ENCODE peak calls at places on chromosomes 12 and 14, in six cellular contexts. One of them, this sample, is unnamed.

GRCh38 chr14:63717704-63718103 is 10.2 kb downstream of the SGPP1 start:
- DNase-seq in GM12878: no peak
- DNase-seq in GM12891: no peak
- DNase-seq in K562: no peak
- DNase-seq in HepG2: no peak
- DNase-seq in H1: no peak
- DNase-seq in this sample: no peak

GRCh38 chr12:131203666-131204415 is 250.1 kb downstream of the ADGRD1 start:
- DNase-seq in GM12878: no peak
- DNase-seq in GM12891: no peak
- DNase-seq in K562: no peak
- DNase-seq in HepG2: no peak
- DNase-seq in H1: no peak
- DNase-seq in this sample: no peak

GRCh38 chr12:31029916-31030562 is 43.6 kb upstream of the DDX11 start:
- DNase-seq in GM12878: no peak
- DNase-seq in GM12891: no peak
- DNase-seq in K562: no peak
- DNase-seq in HepG2: no peak
- DNase-seq in H1: no peak
- DNase-seq in this sample: no peak

GRCh38 chr12:104672501-104673265 is 215.9 kb downstream of the CHST11 start:
- DNase-seq in GM12878: no peak
- DNase-seq in GM12891: no peak
- DNase-seq in K562: no peak
- DNase-seq in HepG2: no peak
- DNase-seq in H1: no peak
- DNase-seq in this sample: no peak

GRCh38 chr14:85471744-85472143 is 58.2 kb upstream of the FLRT2 start:
- DNase-seq in GM12878: no peak
- DNase-seq in GM12891: no peak
- DNase-seq in K562: no peak
- DNase-seq in HepG2: peak; percentile 77
- DNase-seq in H1: peak; percentile 9
- DNase-seq in this sample: no peak

GRCh38 chr14:52951730-52952481 is 1.1 kb upstream of the FERMT2 start:
- DNase-seq in GM12878: no peak
- DNase-seq in GM12891: no peak
- DNase-seq in K562: no peak
- DNase-seq in HepG2: peak; percentile 73
- DNase-seq in H1: no peak
- DNase-seq in this sample: no peak

GRCh38 chr12:65649126-65649525 is 175.2 kb upstream of the HMGA2 start:
- DNase-seq in GM12878: no peak
- DNase-seq in GM12891: no peak
- DNase-seq in K562: no peak
- DNase-seq in HepG2: no peak
- DNase-seq in H1: no peak
- DNase-seq in this sample: no peak

GRCh38 chr14:61461808-61462275 is 140.5 kb downstream of the PRKCH start:
- DNase-seq in GM12878: no peak
- DNase-seq in GM12891: no peak
- DNase-seq in K562: peak; percentile 56
- DNase-seq in HepG2: peak; percentile 68
- DNase-seq in H1: no peak
- DNase-seq in this sample: no peak

GRCh38 chr14:75495882-75496281 is 26.4 kb upstream of the BATF start:
- DNase-seq in GM12878: no peak
- DNase-seq in GM12891: no peak
- DNase-seq in K562: no peak
- DNase-seq in HepG2: no peak
- DNase-seq in H1: no peak
- DNase-seq in this sample: no peak

GRCh38 chr14:31955941-31956579 is 121.0 kb upstream of the ARHGAP5 start:
- DNase-seq in GM12878: no peak
- DNase-seq in GM12891: no peak
- DNase-seq in K562: no peak
- DNase-seq in HepG2: no peak
- DNase-seq in H1: no peak
- DNase-seq in this sample: no peak

GRCh38 chr14:51398898-51399297 is 158.9 kb downstream of the TMX1 start:
- DNase-seq in GM12878: no peak
- DNase-seq in GM12891: no peak
- DNase-seq in K562: no peak
- DNase-seq in HepG2: no peak
- DNase-seq in H1: no peak
- DNase-seq in this sample: no peak

GRCh38 chr12:2382391-2383155 is 329.8 kb downstream of the CACNA1C start:
- DNase-seq in GM12878: no peak
- DNase-seq in GM12891: no peak
- DNase-seq in K562: no peak
- DNase-seq in HepG2: no peak
- DNase-seq in H1: no peak
- DNase-seq in this sample: no peak

GRCh38 chr12:46430340-46430948 is 57.9 kb upstream of the SLC38A2 start:
- DNase-seq in GM12878: peak; percentile 64
- DNase-seq in GM12891: no peak
- DNase-seq in K562: peak; percentile 31
- DNase-seq in HepG2: peak; percentile 95
- DNase-seq in H1: no peak
- DNase-seq in this sample: no peak

GRCh38 chr12:26872623-26873022 is 39.6 kb upstream of the ITPR2 start:
- DNase-seq in GM12878: no peak
- DNase-seq in GM12891: no peak
- DNase-seq in K562: no peak
- DNase-seq in HepG2: no peak
- DNase-seq in H1: no peak
- DNase-seq in this sample: no peak

GRCh38 chr12:26868505-26869494 is 35.8 kb upstream of the ITPR2 start:
- DNase-seq in GM12878: no peak
- DNase-seq in GM12891: no peak
- DNase-seq in K562: no peak
- DNase-seq in HepG2: no peak
- DNase-seq in H1: no peak
- DNase-seq in this sample: no peak

GRCh38 chr12:26869908-26870459 is 37.0 kb upstream of the ITPR2 start:
- DNase-seq in GM12878: no peak
- DNase-seq in GM12891: no peak
- DNase-seq in K562: no peak
- DNase-seq in HepG2: no peak
- DNase-seq in H1: no peak
- DNase-seq in this sample: no peak

GRCh38 chr12:26871985-26872384 is 39.0 kb upstream of the ITPR2 start:
- DNase-seq in GM12878: no peak
- DNase-seq in GM12891: no peak
- DNase-seq in K562: no peak
- DNase-seq in HepG2: no peak
- DNase-seq in H1: no peak
- DNase-seq in this sample: no peak

GRCh38 chr12:26870491-26871419 is 37.8 kb upstream of the ITPR2 start:
- DNase-seq in GM12878: peak; percentile 35
- DNase-seq in GM12891: no peak
- DNase-seq in K562: no peak
- DNase-seq in HepG2: no peak
- DNase-seq in H1: no peak
- DNase-seq in this sample: no peak
- TF ChIP-seq TAF1 in GM12878: no peak
- TF ChIP-seq TAF1 in GM12891: no peak
- TF ChIP-seq TAF1 in K562: no peak
- TF ChIP-seq TAF1 in HepG2: no peak
- TF ChIP-seq TAF1 in H1: no peak
- TF ChIP-seq TAF1 in this sample: no peak

GRCh38 chr12:109423392-109423791 is 53.7 kb downstream of the KCTD10 start:
- DNase-seq in GM12878: no peak
- DNase-seq in GM12891: no peak
- DNase-seq in K562: no peak
- DNase-seq in HepG2: no peak
- DNase-seq in H1: no peak
- DNase-seq in this sample: no peak

GRCh38 chr12:109432842-109433304 is 44.2 kb downstream of the KCTD10 start:
- DNase-seq in GM12878: no peak
- DNase-seq in GM12891: peak; percentile 39
- DNase-seq in K562: peak; percentile 66
- DNase-seq in HepG2: peak; percentile 69
- DNase-seq in H1: peak; percentile 70
- DNase-seq in this sample: peak; percentile 31

GRCh38 chr12:109432431-109432830 is 44.7 kb downstream of the KCTD10 start:
- DNase-seq in GM12878: no peak
- DNase-seq in GM12891: no peak
- DNase-seq in K562: no peak
- DNase-seq in HepG2: no peak
- DNase-seq in H1: no peak
- DNase-seq in this sample: no peak

GRCh38 chr12:109430244-109430643 is 46.9 kb downstream of the KCTD10 start:
- DNase-seq in GM12878: no peak
- DNase-seq in GM12891: no peak
- DNase-seq in K562: no peak
- DNase-seq in HepG2: no peak
- DNase-seq in H1: no peak
- DNase-seq in this sample: no peak

DNA sequence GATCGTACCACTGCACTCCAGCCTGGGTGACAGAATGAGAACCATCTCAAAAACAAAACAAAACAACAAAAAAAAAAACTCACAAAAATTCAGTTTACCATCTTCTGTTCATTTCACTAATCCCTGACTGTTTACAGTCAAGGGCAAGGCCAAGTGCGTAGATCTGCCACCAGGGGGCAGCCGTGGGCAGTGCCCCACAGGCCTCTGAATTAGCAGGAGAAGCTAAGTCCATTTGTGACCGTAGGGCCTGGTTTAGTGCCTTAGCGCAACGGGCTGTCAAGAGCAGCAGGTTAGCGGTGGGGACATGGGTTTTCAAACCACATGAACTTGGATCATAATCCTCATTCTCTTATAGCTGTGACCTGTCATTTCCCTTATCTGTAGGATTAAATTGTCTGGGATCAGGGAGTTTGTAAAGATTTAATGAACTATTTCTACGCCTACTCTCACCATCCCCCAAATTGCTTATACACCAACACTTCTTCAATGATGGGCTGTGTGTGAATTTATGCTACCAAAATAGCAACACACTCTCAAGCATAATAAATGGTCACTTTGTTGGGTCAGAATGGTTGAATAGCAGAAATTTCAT is 49.0 kb downstream of the KCTD10 start:
- DNase-seq in GM12878: no peak
- DNase-seq in GM12891: peak; percentile 60
- DNase-seq in K562: peak; percentile 85
- DNase-seq in HepG2: peak; percentile 62
- DNase-seq in H1: peak; percentile 73
- DNase-seq in this sample: peak; percentile 53
- TF ChIP-seq POLR2AphosphoS5 in GM12878: no peak
- TF ChIP-seq POLR2AphosphoS5 in GM12891: no peak
- TF ChIP-seq POLR2AphosphoS5 in K562: no peak
- TF ChIP-seq POLR2AphosphoS5 in HepG2: no peak
- TF ChIP-seq POLR2AphosphoS5 in H1: no peak
- TF ChIP-seq POLR2AphosphoS5 in this sample: no peak

DNA sequence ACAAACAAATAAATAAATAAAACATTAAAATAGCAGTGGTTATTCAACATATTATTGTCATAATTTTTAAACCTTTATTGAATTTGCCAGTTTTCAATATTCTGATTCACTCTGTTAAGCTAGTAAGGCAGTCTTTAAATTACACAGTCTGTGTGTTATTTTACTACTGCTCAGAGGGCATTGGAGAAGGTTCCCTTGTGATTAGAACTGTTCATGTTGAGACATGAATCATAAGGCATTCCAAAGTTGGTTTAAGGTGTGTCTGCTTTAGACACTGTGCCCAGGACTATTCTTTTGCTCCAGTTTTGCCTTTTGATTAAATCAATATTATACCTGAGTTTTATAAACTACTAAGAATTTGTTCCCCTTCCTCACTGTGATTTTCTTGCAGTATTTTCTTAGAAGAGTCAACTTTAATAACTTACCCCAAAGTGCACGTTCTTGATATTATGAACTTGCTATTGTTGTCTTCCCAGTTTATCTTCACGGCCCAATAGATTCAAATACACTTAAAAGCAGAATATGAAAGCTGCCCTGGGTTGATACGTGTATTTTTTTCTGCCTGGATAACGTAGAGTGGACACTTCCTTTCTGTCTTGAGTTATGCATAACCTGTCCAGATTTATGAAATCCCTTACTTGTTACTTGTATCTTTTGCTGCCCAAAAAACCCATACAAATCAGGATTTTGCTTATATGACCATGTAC is 105.3 kb upstream of the BCAT1 start:
- DNase-seq in GM12878: no peak
- DNase-seq in GM12891: no peak
- DNase-seq in K562: no peak
- DNase-seq in HepG2: no peak
- DNase-seq in H1: no peak
- DNase-seq in this sample: no peak
- TF ChIP-seq POLR2A in GM12878: no peak
- TF ChIP-seq POLR2A in GM12891: no peak
- TF ChIP-seq POLR2A in K562: no peak
- TF ChIP-seq POLR2A in HepG2: no peak
- TF ChIP-seq POLR2A in H1: no peak
- TF ChIP-seq POLR2A in this sample: no peak

DNA sequence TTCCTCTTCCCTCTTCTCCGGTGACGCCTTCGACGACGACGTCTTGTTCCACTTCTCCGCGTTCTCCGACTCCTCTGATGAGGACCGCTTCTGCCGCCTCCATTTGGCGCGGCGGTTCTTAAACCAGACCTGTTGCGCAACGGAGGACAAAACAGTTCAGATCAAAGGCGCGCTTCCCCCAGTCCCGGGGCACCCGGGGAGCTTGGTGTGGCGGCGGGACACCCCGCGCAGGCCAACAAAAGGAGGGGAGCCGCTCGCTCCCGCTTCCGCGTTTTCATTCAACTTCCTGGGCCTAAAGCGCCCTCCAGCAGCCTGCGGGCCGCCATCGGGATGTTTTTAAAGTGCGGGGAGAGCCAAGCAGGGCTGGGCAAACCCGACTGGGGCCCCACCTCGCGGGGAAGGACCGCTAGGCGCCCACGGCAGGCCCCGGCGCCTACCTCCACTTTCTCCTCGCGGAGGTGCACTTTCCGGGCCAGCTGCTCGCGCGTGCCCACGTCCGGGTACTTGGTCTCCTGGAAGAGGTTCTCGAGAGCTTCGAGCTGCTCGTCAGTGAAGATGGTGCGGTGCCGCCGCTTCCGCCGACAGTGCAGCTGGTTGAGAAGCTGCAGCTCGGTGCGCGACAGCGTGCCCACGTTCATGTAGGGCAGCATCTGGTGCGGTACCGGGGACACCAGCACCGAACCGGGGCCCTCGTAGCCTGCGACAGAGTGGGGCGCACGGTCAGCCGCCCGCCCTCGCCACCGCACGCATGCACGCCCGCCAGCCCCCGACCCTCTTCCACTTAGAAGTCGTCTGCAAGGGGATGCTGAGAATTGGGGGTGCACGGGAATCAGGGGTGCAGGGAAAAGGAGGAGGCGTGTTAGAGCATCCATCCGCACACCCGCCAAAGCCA is 1.1 kb downstream of the GSC start:
- DNase-seq in GM12878: no peak
- DNase-seq in GM12891: no peak
- DNase-seq in K562: no peak
- DNase-seq in HepG2: no peak
- DNase-seq in H1: no peak
- DNase-seq in this sample: no peak
- TF ChIP-seq TAF1 in GM12878: no peak
- TF ChIP-seq TAF1 in GM12891: no peak
- TF ChIP-seq TAF1 in K562: no peak
- TF ChIP-seq TAF1 in HepG2: no peak
- TF ChIP-seq TAF1 in H1: no peak
- TF ChIP-seq TAF1 in this sample: no peak

GRCh38 chr14:42806909-42807315 is 1200.2 kb downstream of the LRFN5 start:
- DNase-seq in GM12878: no peak
- DNase-seq in GM12891: no peak
- DNase-seq in K562: no peak
- DNase-seq in HepG2: no peak
- DNase-seq in H1: no peak
- DNase-seq in this sample: no peak
- TF ChIP-seq POLR2AphosphoS5 in GM12878: no peak
- TF ChIP-seq POLR2AphosphoS5 in GM12891: no peak
- TF ChIP-seq POLR2AphosphoS5 in K562: no peak
- TF ChIP-seq POLR2AphosphoS5 in HepG2: no peak
- TF ChIP-seq POLR2AphosphoS5 in H1: no peak
- TF ChIP-seq POLR2AphosphoS5 in this sample: no peak